ENCODE peak calls at places on chromosomes 7 and 10, in six cellular contexts. H is CD4-positive, alpha-beta T cell; N is heart left ventricle; V is uterus; X is RWPE1; P is WERI-Rb-1. S is an unnamed sample.

GRCh38 chr10:111297351-111297848 is 220.6 kb downstream of the ADRA2A start:
- DNase-seq in P (no peak), V (no peak), N (no peak), H (no peak), X (no peak), S (no peak)

GRCh38 chr10:132666733-132667612 is 119.0 kb downstream of the NKX6-2 start:
- DNase-seq in X (no peak), P (peak; percentile 81), H (no peak), N (no peak), V (no peak), S (no peak)

GRCh38 chr10:22333667-22334282 is 11.5 kb upstream of the SPAG6 start:
- DNase-seq in N (no peak), P (no peak), V (no peak), H (no peak), X (no peak), S (no peak)

GRCh38 chr7:108418941-108419340 is 37.3 kb downstream of the NRCAM start:
- DNase-seq in H (no peak), N (no peak), P (no peak), V (no peak), X (no peak), S (no peak)

GRCh38 chr10:63753807-63754206 is 232.6 kb downstream of the REEP3 start:
- DNase-seq in V (no peak), H (no peak), X (no peak), P (no peak), N (no peak), S (no peak)

GRCh38 chr10:15440204-15440711 is 69.2 kb upstream of the FAM171A1 start:
- DNase-seq in N (no peak), P (no peak), H (no peak), X (no peak), V (no peak), S (no peak)

GRCh38 chr7:122988333-122988732 is 7.2 kb downstream of the TAS2R16 start:
- DNase-seq in P (no peak), N (no peak), V (no peak), X (no peak), H (no peak), S (no peak)

GRCh38 chr7:93509303-93509702 is 65.2 kb downstream of the CALCR start:
- DNase-seq in N (no peak), V (no peak), H (no peak), P (no peak), X (no peak), S (no peak)

GRCh38 chr10:60807499-60807898 is 29.2 kb downstream of the CDK1 start:
- DNase-seq in V (no peak), N (no peak), P (no peak), X (no peak), H (no peak), S (no peak)

GRCh38 chr7:66629222-66629658 is 559 bp downstream of the KCTD7 start:
- DNase-seq in X (no peak), N (no peak), H (no peak), P (peak; percentile 23), V (peak; percentile 60), S (no peak)

GRCh38 chr7:70751895-70752294 is 380.0 kb upstream of the GALNT17 start:
- DNase-seq in N (no peak), H (no peak), V (no peak), X (no peak), P (no peak), S (no peak)

GRCh38 chr7:112887976-112888375 is 97.8 kb upstream of the TMEM168 start:
- DNase-seq in V (no peak), X (no peak), P (no peak), N (no peak), H (no peak), S (no peak)

GRCh38 chr7:112889834-112890438 is 99.7 kb upstream of the TMEM168 start:
- DNase-seq in P (no peak), N (no peak), X (no peak), H (no peak), V (no peak), S (no peak)

GRCh38 chr7:112888781-112889180 is 98.6 kb upstream of the TMEM168 start:
- DNase-seq in N (no peak), X (no peak), V (no peak), H (no peak), P (no peak), S (no peak)

GRCh38 chr7:112891698-112892097 is 101.5 kb upstream of the TMEM168 start:
- DNase-seq in P (no peak), X (no peak), H (no peak), N (no peak), V (no peak), S (no peak)

DNA sequence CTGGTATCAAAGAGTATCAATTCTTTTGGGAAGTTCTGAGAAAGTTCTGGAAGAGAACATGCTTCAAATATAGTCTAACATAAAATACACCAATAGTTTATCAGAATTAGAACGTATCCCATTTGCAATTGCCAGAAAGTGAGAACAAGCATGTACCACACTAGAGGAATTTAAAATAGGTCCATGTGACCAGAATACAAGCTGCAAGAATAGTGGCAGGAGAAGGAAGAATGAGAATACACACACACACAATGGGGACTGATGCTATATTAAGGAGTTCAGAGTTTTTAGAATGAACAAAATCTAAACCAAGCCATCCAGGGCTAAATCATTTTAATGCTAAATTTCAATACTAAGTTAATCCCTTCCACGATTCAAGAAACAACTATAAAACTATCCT is 99.1 kb upstream of the TMEM168 start:
- DNase-seq in V (no peak), X (no peak), H (no peak), N (no peak), P (no peak), S (no peak)
- H3K27ac ChIP-seq in V (no peak overlapping the region), X (no peak overlapping the region), H (no peak overlapping the region), N (peak overlapping the region; percentile 3), P (no peak overlapping the region), S (no peak overlapping the region)

GRCh38 chr10:478471-479245 is 210.8 kb downstream of the DIP2C start:
- DNase-seq in V (no peak), P (no peak), H (no peak), X (peak; percentile 30), N (peak; percentile 6), S (peak; percentile 18)
- H3K27ac ChIP-seq in V (no peak overlapping the region), P (no peak overlapping the region), H (no peak overlapping the region), X (peak overlapping the region; percentile 80), N (no peak overlapping the region), S (peak overlapping the region; percentile 45)

GRCh38 chr10:5935628-5936027 is 41.7 kb downstream of the IL15RA start:
- DNase-seq in N (no peak), V (no peak), X (no peak), P (no peak), H (no peak), S (no peak)
- H3K27ac ChIP-seq in N (no peak overlapping the region), V (no peak overlapping the region), X (no peak overlapping the region), P (no peak overlapping the region), H (no peak overlapping the region), S (no peak overlapping the region)

DNA sequence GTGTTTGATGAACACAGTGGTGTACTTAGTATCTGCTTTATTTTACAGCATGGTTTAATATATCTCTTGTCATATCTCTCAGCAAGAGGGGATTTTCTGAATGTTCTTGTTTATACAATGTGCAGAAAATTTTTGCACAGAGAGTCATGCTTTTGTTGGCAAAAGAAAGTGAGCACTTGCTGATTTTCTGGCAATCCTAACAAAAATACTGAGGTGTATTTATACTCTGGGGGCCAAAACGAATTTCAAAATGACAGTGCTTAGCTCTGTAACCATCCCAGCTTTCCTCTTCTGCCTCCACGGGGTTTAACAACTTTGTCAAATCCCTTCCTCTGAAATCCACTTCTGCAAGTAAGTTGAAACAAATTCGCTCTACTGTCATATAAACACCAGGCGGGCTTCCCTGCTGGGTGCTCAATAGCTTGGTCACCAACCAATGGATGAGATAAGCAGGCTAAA is 169.2 kb downstream of the NOC3L start:
- DNase-seq in P (no peak), V (no peak), N (no peak), H (no peak), X (no peak), S (no peak)
- H3K27ac ChIP-seq in P (no peak overlapping the region), V (peak overlapping the region; percentile 33), N (no peak overlapping the region), H (no peak overlapping the region), X (no peak overlapping the region), S (no peak overlapping the region)

GRCh38 chr7:102991540-102992214 is 78.9 kb downstream of the LRRC17 start:
- DNase-seq in V (no peak), P (no peak), H (no peak), N (no peak), X (peak; percentile 97), S (peak; percentile 86)

GRCh38 chr7:102992509-102992819 is 79.7 kb downstream of the LRRC17 start:
- DNase-seq in X (no peak), N (no peak), P (no peak), V (no peak), H (no peak), S (no peak)

GRCh38 chr7:102992820-102993531 is 80.2 kb downstream of the LRRC17 start:
- DNase-seq in V (no peak), H (no peak), P (no peak), N (no peak), X (peak; percentile 19), S (no peak)

GRCh38 chr7:102990642-102991041 is 77.8 kb downstream of the LRRC17 start:
- DNase-seq in N (no peak), H (no peak), V (no peak), P (no peak), X (no peak), S (no peak)

DNA sequence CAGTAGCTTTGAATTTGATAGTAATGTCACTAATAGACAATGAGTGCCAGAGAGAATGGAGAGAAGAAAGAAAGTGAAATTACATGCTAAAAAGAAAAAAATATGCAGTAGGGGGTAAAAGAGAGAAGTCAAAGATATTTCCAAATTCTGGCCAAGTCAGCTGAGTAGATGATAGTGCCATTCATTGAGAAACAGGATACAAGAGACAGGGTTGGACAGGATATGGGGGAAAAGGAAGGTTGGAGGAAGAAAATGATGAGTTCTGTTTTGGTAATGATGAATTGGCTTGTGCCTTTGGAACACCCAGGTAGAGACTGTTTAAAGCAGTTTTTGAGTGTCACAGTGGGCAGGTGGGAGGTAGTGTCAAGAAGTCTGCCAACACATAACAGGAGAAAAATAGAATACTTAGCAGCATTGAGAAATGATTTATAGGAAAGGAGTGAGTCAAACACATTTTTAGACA is 78.3 kb downstream of the LRRC17 start:
- DNase-seq in P (no peak), H (no peak), X (no peak), N (no peak), V (no peak), S (no peak)
- H3K27ac ChIP-seq in P (no peak overlapping the region), H (no peak overlapping the region), X (peak overlapping the region; percentile 66), N (no peak overlapping the region), V (peak overlapping the region; percentile 55), S (peak overlapping the region; percentile 79)

GRCh38 chr7:42573904-42574692 is 337.1 kb upstream of the GLI3 start:
- DNase-seq in V (no peak), X (no peak), H (no peak), N (no peak), P (no peak), S (peak; percentile 26)

GRCh38 chr7:42572046-42572445 is 335.0 kb upstream of the GLI3 start:
- DNase-seq in P (no peak), X (no peak), N (no peak), H (no peak), V (no peak), S (no peak)

GRCh38 chr7:42575161-42575560 is 336.7 kb downstream of the C7orf25 start:
- DNase-seq in V (no peak), X (no peak), P (no peak), H (no peak), N (no peak), S (no peak)

GRCh38 chr7:42574693-42575084 is 337.2 kb downstream of the C7orf25 start:
- DNase-seq in V (no peak), P (no peak), X (no peak), H (no peak), N (no peak), S (no peak)

GRCh38 chr7:42572561-42572960 is 335.6 kb upstream of the GLI3 start:
- DNase-seq in X (no peak), N (no peak), H (no peak), P (no peak), V (no peak), S (no peak)
- H3K27ac ChIP-seq in X (no peak overlapping the region), N (no peak overlapping the region), H (no peak overlapping the region), P (no peak overlapping the region), V (no peak overlapping the region), S (no peak overlapping the region)